ENCODE peak calls at places on chromosomes 13 and 19, in five cellular contexts. I is amniotic stem cell, N is colonic mucosa, Q is IMR-90, L is substantia nigra. X is an unnamed sample.

GRCh38 chr13:109389892-109390345 is 396.5 kb downstream of the IRS2 start:
- DNase-seq in I (no peak), N (no peak), Q (peak), L (no peak), X (no peak)

GRCh38 chr19:18023596-18024212 is 15.7 kb downstream of the ARRDC2 start:
- DNase-seq in I (no peak), N (peak), Q (no peak), L (peak), X (peak)

GRCh38 chr19:45251452-45252354 is 632 bp downstream of the MARK4 start:
- DNase-seq in I (no peak), N (no peak), Q (no peak), L (no peak), X (no peak)

GRCh38 chr19:52949422-52949821 is 13.3 kb downstream of the ZNF816 start:
- DNase-seq in I (no peak), N (no peak), Q (no peak), L (no peak), X (no peak)

GRCh38 chr13:78764665-78765064 is 105.7 kb upstream of the OBI1 start:
- DNase-seq in I (no peak), N (no peak), Q (no peak), L (no peak), X (no peak)

GRCh38 chr19:22595918-22596341 is 38.2 kb upstream of the ZNF492 start:
- DNase-seq in I (no peak), N (no peak), Q (no peak), L (no peak), X (no peak)

GRCh38 chr13:41652735-41653361 is 195.5 kb downstream of the RGCC start:
- DNase-seq in I (no peak), N (no peak), Q (peak), L (peak), X (no peak)

GRCh38 chr19:14004619-14005380 is 1.3 kb downstream of the RFX1 start:
- DNase-seq in I (no peak), N (peak), Q (no peak), L (peak), X (peak)

GRCh38 chr13:34750078-34750703 is 191.9 kb upstream of the NBEA start:
- DNase-seq in I (no peak), N (no peak), Q (no peak), L (no peak), X (no peak)

GRCh38 chr13:79457948-79458347 is 23.0 kb upstream of the NDFIP2 start:
- DNase-seq in I (no peak), N (no peak), Q (peak), L (no peak), X (no peak)

GRCh38 chr13:100542546-100543156 is 45.9 kb downstream of the GGACT start:
- DNase-seq in I (no peak), N (no peak), Q (peak), L (no peak), X (no peak)

GRCh38 chr19:55486043-55486970 is 1.3 kb downstream of the NAT14 start:
- DNase-seq in I (no peak), N (no peak), Q (no peak), L (no peak), X (no peak)

GRCh38 chr13:98055623-98056022 is 87.3 kb upstream of the FARP1 start:
- DNase-seq in I (no peak), N (no peak), Q (no peak), L (no peak), X (no peak)

GRCh38 chr19:13764821-13765394 is 586 bp downstream of the MRI1 start:
- DNase-seq in I (no peak), N (no peak), Q (no peak), L (no peak), X (peak)

GRCh38 chr19:58476498-58477015 is 405 bp downstream of the ZNF446 start:
- DNase-seq in I (no peak), N (no peak), Q (no peak), L (peak), X (no peak)

GRCh38 chr19:1490311-1491113 is at the start of gene PCSK4:
- DNase-seq in I (peak), N (peak), Q (peak), L (peak), X (peak)

GRCh38 chr13:75161804-75162203 is 320.2 kb downstream of the TBC1D4 start:
- DNase-seq in I (no peak), N (no peak), Q (no peak), L (no peak), X (no peak)

GRCh38 chr13:42266464-42266863 is 5.5 kb upstream of the AKAP11 start:
- DNase-seq in I (no peak), N (no peak), Q (peak), L (no peak), X (no peak)

GRCh38 chr19:46480409-46480808 is 9.0 kb upstream of the PNMA8A start:
- DNase-seq in I (no peak), N (no peak), Q (peak), L (no peak), X (no peak)

GRCh38 chr13:102367836-102368235 is 34.0 kb downstream of the FGF14 start:
- DNase-seq in I (no peak), N (no peak), Q (no peak), L (no peak), X (no peak)

GRCh38 chr13:80562423-80562822 is 221.5 kb upstream of the SPRY2 start:
- DNase-seq in I (no peak), N (no peak), Q (no peak), L (no peak), X (no peak)

GRCh38 chr13:49812806-49813205 is 20.3 kb upstream of the KPNA3 start:
- DNase-seq in I (no peak), N (no peak), Q (no peak), L (no peak), X (no peak)

GRCh38 chr19:18672606-18673337 is 10.7 kb upstream of the CRTC1 start:
- DNase-seq in I (no peak), N (no peak), Q (peak), L (peak), X (peak)

X was measured in stomach.